ENCODE peak calls at places on chromosomes 2 and 18, in seven cellular contexts. C is NCI-H510A treated with DMSO at 0.1 percent for 48 hours; T is left cardiac atrium; R is activated CD4-positive, alpha-beta T cell treated with anti-CD3 and anti-CD28 coated beads for 36 hours; O is psoas muscle; L is amniotic epithelial cell; H is progenitor cell of endocrine pancreas. F is an unnamed sample.

GRCh38 chr2:81068144-81068543 is 763.6 kb upstream of the LRRTM1 start:
- DNase-seq in O (no peak), H (no peak), R (no peak), L (no peak), T (no peak), C (no peak), F (no peak)

GRCh38 chr2:178005756-178006155 is 66.8 kb downstream of the PDE11A start:
- DNase-seq in T (no peak), H (no peak), R (no peak), L (peak), C (no peak), O (no peak), F (no peak)

GRCh38 chr18:62282188-62282629 is 42.9 kb upstream of the TNFRSF11A start:
- DNase-seq in T (no peak), R (peak), C (no peak), O (no peak), L (peak), H (no peak), F (no peak)

GRCh38 chr2:152407204-152407721 is 72.3 kb downstream of the FMNL2 start:
- DNase-seq in H (no peak), L (no peak), R (peak), O (peak), C (no peak), T (peak), F (no peak)

GRCh38 chr18:37330173-37330572 is 235.4 kb downstream of the CELF4 start:
- DNase-seq in R (no peak), L (no peak), C (no peak), H (no peak), T (no peak), O (no peak), F (no peak)

GRCh38 chr2:188158337-188159100 is 133.2 kb upstream of the GULP1 start:
- DNase-seq in L (peak), O (no peak), C (no peak), T (no peak), H (no peak), R (no peak), F (no peak)

GRCh38 chr2:21148718-21149117 is 24.9 kb downstream of the TDRD15 start:
- DNase-seq in L (no peak), R (no peak), T (no peak), O (no peak), H (no peak), C (no peak), F (no peak)

GRCh38 chr2:27255660-27256059 is 7.2 kb downstream of the SLC30A3 start:
- DNase-seq in O (no peak), L (peak), C (no peak), T (no peak), H (no peak), R (no peak), F (no peak)

GRCh38 chr2:898319-898718 is 52.3 kb upstream of the SNTG2 start:
- DNase-seq in C (no peak), T (no peak), H (no peak), R (no peak), O (no peak), L (no peak), F (peak)

GRCh38 chr2:233977296-233977837 is 60.2 kb downstream of the TRPM8 start:
- DNase-seq in O (no peak), H (no peak), R (no peak), C (no peak), T (no peak), L (no peak), F (peak)

GRCh38 chr2:203789613-203790012 is 78.0 kb upstream of the CTLA4 start:
- DNase-seq in R (no peak), H (no peak), O (no peak), C (no peak), T (no peak), L (no peak), F (no peak)

GRCh38 chr2:24429711-24430110 is 61.3 kb upstream of the NCOA1 start:
- DNase-seq in C (no peak), R (no peak), T (no peak), L (peak), O (no peak), H (no peak), F (no peak)

GRCh38 chr2:25341753-25342371 is at the start of gene DNMT3A:
- DNase-seq in H (no peak), R (peak), O (peak), C (peak), L (peak), T (peak), F (peak)

GRCh38 chr2:35114765-35115164 is 1240.8 kb upstream of the CRIM1 start:
- DNase-seq in H (no peak), L (no peak), O (no peak), T (no peak), R (no peak), C (no peak), F (no peak)

GRCh38 chr2:39068757-39069515 is 51.9 kb downstream of the SOS1 start:
- DNase-seq in R (peak), L (peak), O (no peak), T (no peak), C (no peak), H (no peak), F (no peak)

GRCh38 chr2:46683541-46683940 is 204.2 kb downstream of the TMEM247 start:
- DNase-seq in R (no peak), L (no peak), H (no peak), C (peak), T (no peak), O (no peak), F (no peak)